ENCODE peak calls at places on chromosomes 13 and 19, in four cellular contexts. U is pancreas, M is spleen, B is cardiac muscle cell. R is an unnamed sample. For H3K36me3, the result is how much of the 10 kb centered on the place peaks cover.

GRCh38 chr13:19810151-19810550 is 27.4 kb upstream of the PSPC1 start:
- DNase-seq in B (no peak), U (no peak), M (peak), R (no peak)

GRCh38 chr13:112997188-112998135 is 28.4 kb downstream of the MCF2L start:
- DNase-seq in U (no peak), M (no peak), B (no peak), R (no peak)

GRCh38 chr13:21641629-21642028 is 29.2 kb upstream of the FGF9 start:
- DNase-seq in B (no peak), U (no peak), M (no peak), R (no peak)

GRCh38 chr19:996051-996838 is 4.0 kb upstream of the GRIN3B start:
- DNase-seq in B (no peak), M (peak), U (no peak), R (peak)

GRCh38 chr13:33351324-33351723 is 65.8 kb upstream of the STARD13 start:
- DNase-seq in M (no peak), U (no peak), B (no peak), R (no peak)

GRCh38 chr19:40190891-40191835 is at the start of gene MAP3K10:
- DNase-seq in B (peak), M (peak), U (peak), R (peak)

GRCh38 chr19:29704562-29705558 is 10.2 kb downstream of the C19orf12 start:
- DNase-seq in M (no peak), U (no peak), B (no peak), R (no peak)

GRCh38 chr19:6279620-6279930 is 200 bp downstream of the MLLT1 start:
- DNase-seq in B (no peak), M (no peak), U (no peak), R (no peak)

GRCh38 chr13:63696055-63696454 is 2280.4 kb upstream of the PCDH20 start:
- DNase-seq in U (no peak), B (no peak), M (no peak), R (no peak)

GRCh38 chr13:101930331-101930730 is 471.5 kb downstream of the FGF14 start:
- DNase-seq in U (no peak), B (no peak), M (no peak), R (no peak)

GRCh38 chr13:114045113-114045735 is 71.3 kb upstream of the C13orf46 start:
- DNase-seq in B (no peak), M (no peak), U (no peak), R (no peak)

GRCh38 chr13:27372896-27373295 is 51.5 kb upstream of the GTF3A start:
- DNase-seq in B (peak), M (no peak), U (peak), R (peak)

GRCh38 chr19:35166100-35167063 is 11.8 kb downstream of the FXYD5 start:
- DNase-seq in U (no peak), B (no peak), M (no peak), R (no peak)

GRCh38 chr13:37138169-37138568 is 32.7 kb upstream of the CSNK1A1L start:
- DNase-seq in B (no peak), M (no peak), U (no peak), R (no peak)

DNA sequence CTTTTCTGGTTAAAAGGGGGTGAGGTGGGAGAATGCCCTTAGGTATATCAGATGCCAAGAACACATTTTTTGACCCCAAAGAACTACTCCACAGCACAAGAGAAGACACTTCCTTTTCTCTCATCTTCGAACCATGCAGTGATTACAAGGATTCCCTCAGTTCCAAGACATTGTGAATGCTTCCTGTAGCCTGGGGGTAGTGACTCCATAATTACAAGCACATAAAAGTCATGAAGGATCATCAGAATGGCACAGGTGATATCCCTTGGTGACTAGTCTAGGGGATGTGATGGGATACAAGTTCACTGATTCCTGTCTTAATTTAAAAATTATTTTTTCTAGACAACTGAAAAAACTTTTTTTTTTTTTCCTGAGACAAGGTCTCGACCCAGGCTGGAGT is 78.0 kb downstream of the ZC3H13 start:
- DNase-seq in B (no peak), M (no peak), U (no peak), R (no peak)
- H3K36me3 ChIP-seq in B (under half), M (half or more), U (under half), R (half or more)

GRCh38 chr19:15328312-15328711 is 4.0 kb downstream of the BRD4 start:
- DNase-seq in B (peak), U (no peak), M (peak), R (no peak)

GRCh38 chr19:15323496-15324235 is 8.7 kb downstream of the BRD4 start:
- DNase-seq in M (peak), B (no peak), U (peak), R (no peak)

GRCh38 chr19:15320118-15320517 is 12.2 kb downstream of the BRD4 start:
- DNase-seq in M (no peak), B (no peak), U (no peak), R (no peak)

GRCh38 chr19:15321739-15322138 is 10.6 kb downstream of the BRD4 start:
- DNase-seq in M (no peak), B (no peak), U (no peak), R (no peak)

GRCh38 chr19:15324791-15325519 is 7.4 kb downstream of the BRD4 start:
- DNase-seq in B (peak), U (peak), M (peak), R (no peak)
- TF ChIP-seq CTCF in B (no peak), U (no peak), M (no peak), R (peak)

GRCh38 chr19:23777216-23777615 is 18.5 kb upstream of the ZNF681 start:
- DNase-seq in B (no peak), U (no peak), M (no peak), R (no peak)
- H3K36me3 ChIP-seq in B (under half), U (under half), M (under half), R (under half)

DNA sequence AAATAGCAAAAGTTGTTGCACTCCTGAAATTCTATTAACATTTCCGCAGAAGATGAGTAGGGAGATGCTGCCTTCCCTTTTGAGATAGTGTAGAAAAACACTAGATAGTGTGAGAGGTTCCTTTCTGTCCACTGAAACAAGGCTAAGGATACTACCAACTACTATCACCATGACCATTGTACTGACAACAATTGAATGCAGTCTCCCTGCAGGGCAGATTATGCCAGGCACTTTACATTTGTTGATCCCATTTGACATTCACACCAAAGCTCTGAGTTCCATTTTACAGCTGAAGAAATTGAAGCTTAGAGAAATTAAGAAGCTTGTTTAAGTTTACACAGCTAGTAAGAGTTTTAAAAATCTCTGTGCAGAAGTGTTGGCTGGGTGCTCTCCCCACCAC is 55.0 kb downstream of the CYSLTR2 start:
- DNase-seq in B (no peak), M (no peak), U (no peak), R (no peak)
- TF ChIP-seq CTCF in B (no peak), M (no peak), U (no peak), R (no peak)

DNA sequence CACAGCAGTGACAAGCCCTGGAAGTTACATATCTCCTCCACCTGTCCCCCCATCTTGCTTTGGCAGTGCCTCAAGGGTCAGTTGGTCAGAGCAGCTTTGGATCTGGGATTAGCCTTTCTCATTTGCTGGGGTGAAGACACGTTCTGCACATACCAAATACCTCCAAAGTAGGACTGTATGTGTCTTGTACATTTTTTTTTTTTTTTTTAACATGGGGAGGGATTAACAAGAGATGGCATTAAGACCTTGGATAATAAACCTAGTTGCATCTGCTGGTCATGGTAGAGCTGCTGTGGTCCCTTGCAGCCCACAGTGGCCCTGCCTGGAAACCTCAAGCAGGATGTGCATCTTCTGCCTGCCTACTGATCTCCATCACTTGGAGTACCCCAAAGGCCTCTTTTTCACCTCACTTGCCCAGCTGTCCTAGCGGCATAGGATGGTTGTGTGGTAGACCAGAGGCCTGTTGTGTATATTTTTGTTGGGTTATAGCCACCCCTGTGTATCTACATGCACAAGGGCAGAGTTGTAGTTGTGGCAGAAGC is 2.5 kb downstream of the RPS19 start:
- DNase-seq in B (no peak), M (peak), U (no peak), R (no peak)
- H3K36me3 ChIP-seq in B (under half), M (under half), U (under half), R (half or more)

DNA sequence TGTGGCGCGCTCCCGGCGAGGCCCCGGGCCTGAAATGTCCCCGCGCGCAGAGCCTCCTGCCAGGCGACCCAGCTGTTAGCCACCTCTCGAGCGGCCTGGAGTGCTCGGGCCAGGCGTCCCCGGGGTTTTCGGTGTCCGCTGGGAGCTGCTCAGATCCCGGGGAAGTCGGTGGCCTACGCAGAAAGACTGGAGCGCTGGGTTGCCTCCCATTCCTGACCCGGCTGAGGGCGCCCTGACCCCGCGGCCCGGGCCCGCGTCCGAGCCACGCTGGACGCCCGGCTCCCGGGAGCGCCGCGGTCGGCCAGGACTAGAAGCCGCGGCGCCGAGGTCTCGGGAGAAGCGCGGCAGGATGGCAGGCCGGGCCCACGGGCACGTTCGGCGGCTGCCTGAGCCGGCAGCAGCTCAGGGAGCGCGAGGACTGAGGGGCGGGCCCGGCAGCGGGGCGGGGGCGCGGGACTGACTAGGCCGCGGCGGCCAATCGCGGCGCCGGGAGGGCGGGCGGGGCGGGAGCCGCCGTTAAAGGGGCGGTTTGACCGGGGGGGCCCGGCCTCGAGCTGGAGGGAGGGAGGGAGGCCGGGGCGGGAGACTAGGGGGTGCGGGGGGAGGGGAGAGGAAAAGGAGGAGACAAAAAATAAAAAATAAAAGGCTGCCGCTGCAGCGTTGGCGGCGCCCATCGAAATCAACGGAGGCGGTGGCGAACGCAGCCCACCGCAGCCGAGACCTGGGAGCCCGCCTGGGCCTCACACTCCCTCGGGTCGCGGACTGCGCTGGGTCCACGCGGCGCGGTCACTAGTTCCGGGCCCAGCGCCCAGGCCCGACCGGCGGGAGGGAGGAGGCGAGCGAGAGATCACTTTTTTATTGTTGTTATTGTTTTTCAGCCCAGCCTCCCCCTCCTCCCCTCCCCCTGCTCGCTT is 1.1 kb upstream of the ZIC2 start:
- DNase-seq in M (peak), U (peak), B (peak), R (peak)
- TF ChIP-seq CTCF in M (no peak), U (no peak), B (no peak), R (no peak)